ENCODE peak calls at places on chromosomes 7 and 10, in eight cellular contexts. B, L, X, N, V, H, J and C are unnamed samples.

GRCh38 chr10:11881477-11882417 is 58.6 kb downstream of the PROSER2 start:
- DNase-seq in B (peak; percentile 45), L (no peak), X (no peak), N (peak; percentile 91), V (no peak), H (no peak), J (no peak), C (no peak)

GRCh38 chr7:151814400-151814914 is 62.5 kb downstream of the PRKAG2 start:
- DNase-seq in B (no peak), L (no peak), X (no peak), N (no peak), V (no peak), H (no peak), J (no peak), C (no peak)

GRCh38 chr7:44077681-44078091 is 4.6 kb downstream of the POLM start:
- DNase-seq in B (no peak), L (no peak), X (no peak), N (no peak), V (no peak), H (no peak), J (no peak), C (no peak)

GRCh38 chr7:131157530-131158243 is 170.0 kb upstream of the MKLN1 start:
- DNase-seq in B (no peak), L (no peak), X (no peak), N (no peak), V (no peak), H (no peak), J (no peak), C (no peak)

GRCh38 chr10:35950221-35950620 is 308.1 kb upstream of the FZD8 start:
- DNase-seq in B (no peak), L (no peak), X (no peak), N (no peak), V (no peak), H (no peak), J (no peak), C (no peak)

GRCh38 chr7:137003071-137003470 is 134.6 kb downstream of the CHRM2 start:
- DNase-seq in B (no peak), L (no peak), X (no peak), N (no peak), V (no peak), H (no peak), J (no peak), C (no peak)

GRCh38 chr10:42990016-42990720 is 86.7 kb upstream of the RET start:
- DNase-seq in B (no peak), L (no peak), X (no peak), N (no peak), V (no peak), H (no peak), J (no peak), C (no peak)

GRCh38 chr7:269721-270120 is 20.2 kb upstream of the FOXL3 start:
- DNase-seq in B (no peak), L (no peak), X (no peak), N (no peak), V (no peak), H (no peak), J (no peak), C (no peak)

GRCh38 chr10:113335603-113336002 is 217.2 kb upstream of the HABP2 start:
- DNase-seq in B (no peak), L (no peak), X (no peak), N (peak; percentile 41), V (no peak), H (no peak), J (no peak), C (no peak)

GRCh38 chr7:135159359-135160087 is 11.0 kb downstream of the CYREN start:
- DNase-seq in B (no peak), L (no peak), X (no peak), N (no peak), V (no peak), H (no peak), J (no peak), C (no peak)

GRCh38 chr10:3948843-3949242 is 163.8 kb upstream of the KLF6 start:
- DNase-seq in B (no peak), L (no peak), X (peak; percentile 23), N (peak; percentile 72), V (peak; percentile 54), H (peak; percentile 20), J (peak; percentile 67), C (no peak)

GRCh38 chr7:46744957-46745699 is 824.1 kb upstream of the IGFBP3 start:
- DNase-seq in B (no peak), L (no peak), X (no peak), N (no peak), V (no peak), H (no peak), J (no peak), C (peak; percentile 22)

GRCh38 chr7:28093617-28094232 is 86.9 kb downstream of the JAZF1 start:
- DNase-seq in B (peak; percentile 61), L (peak; percentile 87), X (no peak), N (peak; percentile 86), V (peak; percentile 55), H (peak; percentile 64), J (peak; percentile 31), C (peak; percentile 69)

GRCh38 chr7:40115941-40116340 is 18.5 kb downstream of the MPLKIP start:
- DNase-seq in B (no peak), L (no peak), X (no peak), N (no peak), V (no peak), H (no peak), J (no peak), C (no peak)

GRCh38 chr7:74284781-74285259 is 4.4 kb upstream of the CLIP2 start:
- DNase-seq in B (no peak), L (no peak), X (no peak), N (peak; percentile 83), V (peak; percentile 75), H (peak; percentile 56), J (no peak), C (no peak)

GRCh38 chr10:103077491-103078308 is 115.4 kb downstream of the NT5C2 start:
- DNase-seq in B (no peak), L (no peak), X (no peak), N (no peak), V (no peak), H (no peak), J (no peak), C (no peak)

GRCh38 chr7:89012016-89012415 is 216.5 kb upstream of the TEX47 start:
- DNase-seq in B (no peak), L (no peak), X (no peak), N (no peak), V (no peak), H (no peak), J (no peak), C (no peak)

GRCh38 chr7:33050425-33051318 is 11.9 kb downstream of the NT5C3A start:
- DNase-seq in B (peak; percentile 32), L (no peak), X (no peak), N (peak; percentile 55), V (no peak), H (peak; percentile 59), J (peak; percentile 29), C (peak; percentile 76)

GRCh38 chr7:70432567-70433001 is 699.4 kb upstream of the GALNT17 start:
- DNase-seq in B (peak; percentile 76), L (no peak), X (no peak), N (no peak), V (no peak), H (no peak), J (no peak), C (peak; percentile 6)

GRCh38 chr10:25556457-25556856 is 377.6 kb upstream of the MYO3A start:
- DNase-seq in B (no peak), L (no peak), X (peak; percentile 92), N (peak; percentile 93), V (no peak), H (no peak), J (no peak), C (peak; percentile 25)

GRCh38 chr7:138916731-138917130 is 64.5 kb downstream of the KIAA1549 start:
- DNase-seq in B (no peak), L (no peak), X (no peak), N (no peak), V (no peak), H (no peak), J (no peak), C (no peak)

GRCh38 chr7:107029061-107029763 is 15.3 kb upstream of the PRKAR2B start:
- DNase-seq in B (peak; percentile 8), L (no peak), X (no peak), N (no peak), V (no peak), H (peak; percentile 61), J (no peak), C (peak; percentile 23)

GRCh38 chr10:121687094-121687850 is 89.0 kb upstream of the FGFR2 start:
- DNase-seq in B (no peak), L (no peak), X (no peak), N (no peak), V (peak; percentile 57), H (no peak), J (no peak), C (no peak)

GRCh38 chr7:28456037-28456436 is 43.7 kb downstream of the CREB5 start:
- DNase-seq in B (no peak), L (no peak), X (no peak), N (no peak), V (no peak), H (no peak), J (no peak), C (no peak)